ENCODE peak calls at places on chromosomes 12 and 14, in six cellular contexts. P, I, H, W, Q and E are unnamed samples.

GRCh38 chr12:10186299-10186698 is 7.5 kb downstream of the TMEM52B start:
- DNase-seq in H (no peak), Q (no peak), P (no peak), I (no peak), W (no peak), E (no peak)

GRCh38 chr12:131530427-131530826 is 180.5 kb upstream of the SFSWAP start:
- DNase-seq in W (no peak), P (no peak), I (no peak), H (no peak), Q (no peak), E (no peak)

GRCh38 chr12:48029811-48030650 is 25.8 kb upstream of the COL2A1 start:
- DNase-seq in W (no peak), P (no peak), I (no peak), Q (no peak), H (no peak), E (no peak)

GRCh38 chr12:67827820-67828383 is 161.3 kb upstream of the IFNG-AS1 start:
- DNase-seq in Q (peak; percentile 86), H (peak; percentile 99), P (peak; percentile 13), W (peak; percentile 100), I (peak; percentile 90), E (no peak)

GRCh38 chr12:49626169-49626835 is 2.9 kb downstream of the PRPF40B start:
- DNase-seq in H (peak; percentile 22), I (peak; percentile 37), W (no peak), P (no peak), Q (peak; percentile 22), E (no peak)

GRCh38 chr12:116196752-116197718 is 80.5 kb downstream of the MED13L start:
- DNase-seq in W (peak; percentile 17), H (no peak), I (peak; percentile 48), Q (no peak), P (no peak), E (no peak)

GRCh38 chr12:95258803-95259202 is 41.2 kb downstream of the VEZT start:
- DNase-seq in Q (no peak), H (no peak), I (no peak), P (no peak), W (no peak), E (no peak)

GRCh38 chr14:77498984-77499527 is 440 bp upstream of the ISM2 start:
- DNase-seq in W (no peak), Q (no peak), P (no peak), I (no peak), H (peak; percentile 18), E (no peak)